ENCODE peak calls at places on chromosomes 13 and 19, in six cellular contexts. P is ovary; M is coronary artery; J is choroid plexus epithelial cell; B is MM.1S; T is CD4-positive, CD25-positive, alpha-beta regulatory T cell. Q is an unnamed sample.

GRCh38 chr19:58572026-58572817 is 913 bp downstream of the MZF1 start:
- DNase-seq in B (no peak), P (no peak), J (no peak), T (no peak), M (peak), Q (no peak)

GRCh38 chr19:6204866-6205723 is 69.6 kb downstream of the ACSBG2 start:
- DNase-seq in B (no peak), J (no peak), P (no peak), T (no peak), M (no peak), Q (no peak)

GRCh38 chr13:59088716-59089115 is 1075.0 kb downstream of the DIAPH3 start:
- DNase-seq in B (no peak), P (no peak), J (peak), T (no peak), M (no peak), Q (peak)

GRCh38 chr13:105084931-105085330 is 1450.5 kb downstream of the EFNB2 start:
- DNase-seq in T (no peak), P (no peak), J (no peak), B (no peak), M (no peak), Q (no peak)

GRCh38 chr19:56321981-56322558 is 7.4 kb upstream of the ZSCAN5A start:
- DNase-seq in B (no peak), J (no peak), T (no peak), P (no peak), M (no peak), Q (no peak)

GRCh38 chr13:21074601-21075302 is 13.4 kb upstream of the LATS2 start:
- DNase-seq in J (no peak), M (no peak), P (peak), B (no peak), T (peak), Q (no peak)

GRCh38 chr19:34667349-34668076 is 9.4 kb downstream of the SCGB2B2 start:
- DNase-seq in T (no peak), J (peak), P (no peak), B (peak), M (no peak), Q (peak)

GRCh38 chr19:4144666-4145261 is 8.7 kb upstream of the CREB3L3 start:
- DNase-seq in J (peak), T (no peak), M (no peak), P (no peak), B (no peak), Q (peak)

GRCh38 chr13:71773534-71773933 is 93.5 kb downstream of the DACH1 start:
- DNase-seq in P (no peak), B (no peak), T (no peak), M (no peak), J (no peak), Q (no peak)

GRCh38 chr13:78875792-78876580 is 217.0 kb upstream of the OBI1 start:
- DNase-seq in B (no peak), M (no peak), J (no peak), T (no peak), P (no peak), Q (no peak)

GRCh38 chr13:69820180-69820579 is 287.4 kb upstream of the ATXN8OS start:
- DNase-seq in B (no peak), P (no peak), M (no peak), J (no peak), T (no peak), Q (no peak)

GRCh38 chr13:46721054-46721453 is 75.9 kb downstream of the ESD start:
- DNase-seq in M (no peak), T (peak), B (peak), P (peak), J (peak), Q (peak)

GRCh38 chr13:99347911-99348451 is 40.8 kb upstream of the GPR183 start:
- DNase-seq in M (no peak), J (no peak), B (no peak), T (no peak), P (no peak), Q (no peak)

GRCh38 chr13:30159446-30159839 is 147.9 kb downstream of the KATNAL1 start:
- DNase-seq in P (no peak), J (peak), T (no peak), M (no peak), B (no peak), Q (peak)

GRCh38 chr19:3398114-3398899 is 31.9 kb downstream of the NFIC start:
- DNase-seq in J (peak), M (no peak), B (no peak), P (peak), T (no peak), Q (no peak)

GRCh38 chr13:99313473-99313872 is 6.3 kb upstream of the GPR183 start:
- DNase-seq in J (no peak), T (no peak), P (no peak), B (no peak), M (no peak), Q (peak)

GRCh38 chr19:30224689-30225606 is 147.2 kb upstream of the ZNF536 start:
- DNase-seq in T (no peak), J (no peak), P (no peak), M (no peak), B (no peak), Q (no peak)

GRCh38 chr19:18672606-18673337 is 10.7 kb upstream of the CRTC1 start:
- DNase-seq in B (no peak), T (no peak), J (peak), M (no peak), P (no peak), Q (peak)

GRCh38 chr19:4980087-4980486 is 11.2 kb downstream of the KDM4B start:
- DNase-seq in P (no peak), J (no peak), B (no peak), M (no peak), T (no peak), Q (no peak)

GRCh38 chr19:34274284-34274826 is 20.0 kb downstream of the GARRE1 start:
- DNase-seq in B (no peak), J (no peak), M (no peak), T (no peak), P (no peak), Q (peak)

GRCh38 chr13:108475181-108475580 is 154.2 kb upstream of the MYO16 start:
- DNase-seq in M (no peak), P (no peak), B (no peak), J (no peak), T (no peak), Q (no peak)

GRCh38 chr13:97542102-97542501 is 108.1 kb downstream of the RAP2A start:
- DNase-seq in J (no peak), B (no peak), T (no peak), M (no peak), P (no peak), Q (peak)

GRCh38 chr13:29702912-29703351 is 107.4 kb upstream of the SLC7A1 start:
- DNase-seq in M (peak), P (no peak), B (no peak), J (peak), T (no peak), Q (peak)

GRCh38 chr19:18725755-18726416 is 42.4 kb downstream of the CRTC1 start:
- DNase-seq in T (no peak), P (peak), B (no peak), M (no peak), J (no peak), Q (no peak)

GRCh38 chr19:12478234-12478941 is 6.2 kb downstream of the ZNF709 start:
- DNase-seq in T (peak), B (peak), P (no peak), M (no peak), J (no peak), Q (no peak)
- H3K4me3 ChIP-seq in T (no peak), B (peak), P (no peak), M (no peak), J (no peak), Q (no peak)

DNA sequence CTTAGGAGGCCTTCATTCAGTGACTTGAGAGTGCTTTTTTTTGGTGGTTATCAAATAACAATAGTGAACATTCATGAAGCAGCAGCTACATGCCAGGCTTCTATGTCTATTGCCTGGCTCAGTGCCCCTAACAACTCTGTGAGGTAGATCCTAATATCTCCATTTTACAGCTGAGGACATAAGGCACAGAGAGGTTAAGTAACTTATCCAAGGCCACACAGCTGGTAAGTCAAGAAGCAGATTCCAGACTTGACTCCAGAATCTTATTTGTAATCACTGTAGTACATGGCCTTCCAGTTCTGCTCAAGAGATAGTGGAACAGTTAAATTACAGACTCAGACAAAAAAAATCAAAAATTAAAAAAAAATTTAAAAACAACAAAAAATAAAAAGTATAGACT is 26.8 kb downstream of the CKM start:
- DNase-seq in T (no peak), M (no peak), B (no peak), P (no peak), J (no peak), Q (no peak)
- H3K4me3 ChIP-seq in T (no peak), M (no peak), B (no peak), P (no peak), J (no peak), Q (no peak)

DNA sequence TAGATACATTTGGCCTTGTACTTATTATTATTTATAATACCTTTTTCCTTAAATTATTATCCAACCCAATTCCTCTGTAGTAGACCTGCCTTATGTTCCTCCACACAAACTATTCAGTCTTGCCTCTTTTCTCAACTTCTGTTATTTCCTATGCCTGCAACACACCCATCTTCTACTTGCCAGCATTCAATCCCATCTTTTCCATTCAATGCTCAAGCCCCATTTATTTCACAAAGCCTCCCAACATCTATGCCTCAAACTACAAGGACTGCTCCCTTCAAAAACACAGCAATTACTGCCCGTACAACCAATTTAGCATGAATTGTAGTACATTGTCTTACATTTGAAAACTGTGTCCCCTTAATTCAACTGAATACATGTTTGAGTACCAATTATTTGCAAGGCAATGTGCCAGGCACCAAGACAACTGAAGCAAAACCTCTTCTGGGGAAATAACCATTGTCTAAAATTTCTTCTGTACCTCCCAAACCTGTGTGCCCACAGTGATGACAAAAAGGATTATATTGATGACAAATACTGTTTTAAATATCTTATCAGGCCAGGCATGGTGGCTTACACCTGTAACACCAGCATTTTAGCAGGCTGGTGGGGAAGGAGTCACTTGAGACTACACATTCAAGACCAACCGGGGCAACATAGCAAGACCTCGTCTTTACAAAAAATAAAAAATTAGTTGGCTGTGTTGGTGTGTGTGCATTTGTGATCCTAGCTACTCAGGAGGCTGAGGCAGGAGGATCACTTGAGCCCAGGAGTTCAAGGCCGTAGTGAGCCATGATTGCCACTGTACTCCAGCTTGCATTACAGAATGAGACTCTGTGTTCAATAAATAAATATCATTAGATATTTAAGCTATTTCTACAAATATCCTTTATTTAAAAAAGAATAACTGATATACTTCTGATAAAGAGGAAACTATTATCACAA is 35.1 kb downstream of the ELF1 start:
- DNase-seq in B (no peak), M (no peak), J (no peak), T (no peak), P (no peak), Q (no peak)
- H3K4me3 ChIP-seq in B (peak), M (peak), J (no peak), T (peak), P (no peak), Q (no peak)

GRCh38 chr13:113017506-113018215 is 48.6 kb downstream of the MCF2L start:
- DNase-seq in J (no peak), P (no peak), T (no peak), M (no peak), B (no peak), Q (no peak)
- H3K4me3 ChIP-seq in J (no peak), P (no peak), T (no peak), M (no peak), B (no peak), Q (no peak)